ENCODE peak calls at places on chromosomes 1 and 21, in four cellular contexts. One of them, this sample, is unnamed.

GRCh38 chr1:95230256-95230655 is 3.8 kb upstream of the RWDD3 start:
- DNase-seq in esophagus squamous epithelium: no peak
- DNase-seq in fibroblast of pulmonary artery: no peak
- DNase-seq in activated CD4-positive, alpha-beta T cell treated with anti-CD3 and anti-CD28 coated beads, Interleukin-2, amount 10 ng/mL, durations not matched to agents 7 days and 5 days: no peak
- DNase-seq in this sample: no peak

GRCh38 chr21:35649186-35649585 is 411.1 kb downstream of the SETD4 start:
- DNase-seq in esophagus squamous epithelium: no peak
- DNase-seq in fibroblast of pulmonary artery: peak; percentile 56
- DNase-seq in activated CD4-positive, alpha-beta T cell treated with anti-CD3 and anti-CD28 coated beads, Interleukin-2, amount 10 ng/mL, durations not matched to agents 7 days and 5 days: no peak
- DNase-seq in this sample: no peak

GRCh38 chr21:38351961-38352521 is 95.2 kb downstream of the KCNJ15 start:
- DNase-seq in esophagus squamous epithelium: no peak
- DNase-seq in fibroblast of pulmonary artery: peak; percentile 76
- DNase-seq in activated CD4-positive, alpha-beta T cell treated with anti-CD3 and anti-CD28 coated beads, Interleukin-2, amount 10 ng/mL, durations not matched to agents 7 days and 5 days: no peak
- DNase-seq in this sample: peak; percentile 70

GRCh38 chr1:113534130-113534817 is 144.0 kb downstream of the MAGI3 start:
- DNase-seq in esophagus squamous epithelium: no peak
- DNase-seq in fibroblast of pulmonary artery: peak; percentile 48
- DNase-seq in activated CD4-positive, alpha-beta T cell treated with anti-CD3 and anti-CD28 coated beads, Interleukin-2, amount 10 ng/mL, durations not matched to agents 7 days and 5 days: no peak
- DNase-seq in this sample: no peak

GRCh38 chr1:115210302-115210711 is 121.0 kb upstream of the TSPAN2 start:
- DNase-seq in esophagus squamous epithelium: no peak
- DNase-seq in fibroblast of pulmonary artery: no peak
- DNase-seq in activated CD4-positive, alpha-beta T cell treated with anti-CD3 and anti-CD28 coated beads, Interleukin-2, amount 10 ng/mL, durations not matched to agents 7 days and 5 days: no peak
- DNase-seq in this sample: no peak

GRCh38 chr1:147892216-147892615 is 10.4 kb upstream of the GJA8 start:
- DNase-seq in esophagus squamous epithelium: no peak
- DNase-seq in fibroblast of pulmonary artery: peak; percentile 16
- DNase-seq in activated CD4-positive, alpha-beta T cell treated with anti-CD3 and anti-CD28 coated beads, Interleukin-2, amount 10 ng/mL, durations not matched to agents 7 days and 5 days: peak; percentile 35
- DNase-seq in this sample: peak; percentile 10

GRCh38 chr1:181033128-181033798 is 520 bp upstream of the MR1 start:
- DNase-seq in esophagus squamous epithelium: no peak
- DNase-seq in fibroblast of pulmonary artery: peak; percentile 50
- DNase-seq in activated CD4-positive, alpha-beta T cell treated with anti-CD3 and anti-CD28 coated beads, Interleukin-2, amount 10 ng/mL, durations not matched to agents 7 days and 5 days: peak; percentile 29
- DNase-seq in this sample: peak; percentile 52

GRCh38 chr1:107935396-107936064 is 29.4 kb downstream of the VAV3 start:
- DNase-seq in esophagus squamous epithelium: no peak
- DNase-seq in fibroblast of pulmonary artery: no peak
- DNase-seq in activated CD4-positive, alpha-beta T cell treated with anti-CD3 and anti-CD28 coated beads, Interleukin-2, amount 10 ng/mL, durations not matched to agents 7 days and 5 days: peak; percentile 27
- DNase-seq in this sample: peak; percentile 32

GRCh38 chr1:32137111-32137510 is 29.3 kb downstream of the KPNA6 start:
- DNase-seq in esophagus squamous epithelium: no peak
- DNase-seq in fibroblast of pulmonary artery: no peak
- DNase-seq in activated CD4-positive, alpha-beta T cell treated with anti-CD3 and anti-CD28 coated beads, Interleukin-2, amount 10 ng/mL, durations not matched to agents 7 days and 5 days: no peak
- DNase-seq in this sample: no peak

GRCh38 chr1:9253706-9254105 is 19.1 kb downstream of the H6PD start:
- DNase-seq in esophagus squamous epithelium: no peak
- DNase-seq in fibroblast of pulmonary artery: peak; percentile 72
- DNase-seq in activated CD4-positive, alpha-beta T cell treated with anti-CD3 and anti-CD28 coated beads, Interleukin-2, amount 10 ng/mL, durations not matched to agents 7 days and 5 days: no peak
- DNase-seq in this sample: no peak

GRCh38 chr1:208174736-208175507 is 69.3 kb downstream of the PLXNA2 start:
- DNase-seq in esophagus squamous epithelium: no peak
- DNase-seq in fibroblast of pulmonary artery: peak; percentile 51
- DNase-seq in activated CD4-positive, alpha-beta T cell treated with anti-CD3 and anti-CD28 coated beads, Interleukin-2, amount 10 ng/mL, durations not matched to agents 7 days and 5 days: no peak
- DNase-seq in this sample: peak; percentile 62

GRCh38 chr1:103180660-103181059 is 72.3 kb upstream of the COL11A1 start:
- DNase-seq in esophagus squamous epithelium: no peak
- DNase-seq in fibroblast of pulmonary artery: peak; percentile 75
- DNase-seq in activated CD4-positive, alpha-beta T cell treated with anti-CD3 and anti-CD28 coated beads, Interleukin-2, amount 10 ng/mL, durations not matched to agents 7 days and 5 days: no peak
- DNase-seq in this sample: no peak

GRCh38 chr1:4430406-4431404 is 223.7 kb upstream of the AJAP1 start:
- DNase-seq in esophagus squamous epithelium: no peak
- DNase-seq in fibroblast of pulmonary artery: no peak
- DNase-seq in activated CD4-positive, alpha-beta T cell treated with anti-CD3 and anti-CD28 coated beads, Interleukin-2, amount 10 ng/mL, durations not matched to agents 7 days and 5 days: no peak
- DNase-seq in this sample: no peak

GRCh38 chr1:198763298-198763714 is 124.5 kb downstream of the PTPRC start:
- DNase-seq in esophagus squamous epithelium: no peak
- DNase-seq in fibroblast of pulmonary artery: peak; percentile 18
- DNase-seq in activated CD4-positive, alpha-beta T cell treated with anti-CD3 and anti-CD28 coated beads, Interleukin-2, amount 10 ng/mL, durations not matched to agents 7 days and 5 days: no peak
- DNase-seq in this sample: peak; percentile 53

GRCh38 chr1:168504064-168504837 is 39.5 kb downstream of the XCL2 start:
- DNase-seq in esophagus squamous epithelium: no peak
- DNase-seq in fibroblast of pulmonary artery: peak; percentile 88
- DNase-seq in activated CD4-positive, alpha-beta T cell treated with anti-CD3 and anti-CD28 coated beads, Interleukin-2, amount 10 ng/mL, durations not matched to agents 7 days and 5 days: peak; percentile 41
- DNase-seq in this sample: no peak

GRCh38 chr1:151472852-151473731 is 13.8 kb upstream of the POGZ start:
- DNase-seq in esophagus squamous epithelium: no peak
- DNase-seq in fibroblast of pulmonary artery: peak; percentile 65
- DNase-seq in activated CD4-positive, alpha-beta T cell treated with anti-CD3 and anti-CD28 coated beads, Interleukin-2, amount 10 ng/mL, durations not matched to agents 7 days and 5 days: no peak
- DNase-seq in this sample: peak; percentile 67

GRCh38 chr1:101005871-101006270 is 19.7 kb downstream of the DPH5 start:
- DNase-seq in esophagus squamous epithelium: no peak
- DNase-seq in fibroblast of pulmonary artery: no peak
- DNase-seq in activated CD4-positive, alpha-beta T cell treated with anti-CD3 and anti-CD28 coated beads, Interleukin-2, amount 10 ng/mL, durations not matched to agents 7 days and 5 days: no peak
- DNase-seq in this sample: no peak

GRCh38 chr1:10765734-10766478 is 30.5 kb downstream of the CASZ1 start:
- DNase-seq in esophagus squamous epithelium: no peak
- DNase-seq in fibroblast of pulmonary artery: no peak
- DNase-seq in activated CD4-positive, alpha-beta T cell treated with anti-CD3 and anti-CD28 coated beads, Interleukin-2, amount 10 ng/mL, durations not matched to agents 7 days and 5 days: no peak
- DNase-seq in this sample: peak; percentile 77

GRCh38 chr21:31520506-31521163 is 138.9 kb upstream of the SOD1 start:
- DNase-seq in esophagus squamous epithelium: no peak
- DNase-seq in fibroblast of pulmonary artery: no peak
- DNase-seq in activated CD4-positive, alpha-beta T cell treated with anti-CD3 and anti-CD28 coated beads, Interleukin-2, amount 10 ng/mL, durations not matched to agents 7 days and 5 days: no peak
- DNase-seq in this sample: peak; percentile 98

This sample was measured in NCI-H69.